ENCODE peak calls at places on chromosomes 7 and 10, in six cellular contexts. V is HFF-Myc, W is astrocyte, Y is SK-N-SH, G is mucosa of descending colon, K is heart right ventricle. R is an unnamed sample.

GRCh38 chr7:112550468-112551060 is 69.8 kb downstream of the LSMEM1 start:
- DNase-seq in W (peak), K (no peak), Y (peak), V (peak), G (no peak), R (no peak)

GRCh38 chr10:127934383-127934782 is 27.5 kb downstream of the PTPRE start:
- DNase-seq in V (no peak), Y (no peak), K (no peak), G (no peak), W (no peak), R (peak)

GRCh38 chr10:31816318-31816717 is 112.3 kb downstream of the ARHGAP12 start:
- DNase-seq in G (no peak), W (peak), Y (no peak), V (no peak), K (no peak), R (no peak)

GRCh38 chr10:61974611-61975010 is 73.1 kb downstream of the ARID5B start:
- DNase-seq in W (peak), Y (peak), K (peak), V (peak), G (no peak), R (no peak)

GRCh38 chr7:127886248-127886647 is 145.0 kb downstream of the LRRC4 start:
- DNase-seq in G (no peak), K (no peak), W (no peak), V (no peak), Y (no peak), R (no peak)

GRCh38 chr10:14820775-14821154 is 17.1 kb downstream of the CDNF start:
- DNase-seq in G (no peak), W (no peak), K (no peak), Y (no peak), V (no peak), R (no peak)

GRCh38 chr10:11225935-11226334 is 208.3 kb downstream of the CELF2 start:
- DNase-seq in Y (no peak), G (peak), W (no peak), V (no peak), K (no peak), R (no peak)

GRCh38 chr10:72340510-72340895 is 14.2 kb downstream of the DNAJB12 start:
- DNase-seq in G (peak), V (no peak), W (no peak), Y (peak), K (peak), R (peak)

GRCh38 chr10:44696496-44696895 is 214.6 kb upstream of the TMEM72 start:
- DNase-seq in Y (no peak), G (no peak), W (peak), V (peak), K (no peak), R (no peak)

GRCh38 chr10:131843881-131844284 is 56.9 kb upstream of the PPP2R2D start:
- DNase-seq in V (no peak), K (no peak), Y (no peak), G (no peak), W (no peak), R (peak)

GRCh38 chr7:4158826-4159225 is 523.3 kb upstream of the FOXK1 start:
- DNase-seq in K (no peak), G (no peak), W (no peak), V (no peak), Y (no peak), R (peak)

GRCh38 chr10:23158370-23158769 is 33.7 kb upstream of the PTF1A start:
- DNase-seq in Y (peak), G (no peak), V (peak), K (no peak), W (peak), R (no peak)

GRCh38 chr7:36275735-36276284 is 113.9 kb upstream of the ANLN start:
- DNase-seq in Y (no peak), W (no peak), K (no peak), V (no peak), G (no peak), R (no peak)

DNA sequence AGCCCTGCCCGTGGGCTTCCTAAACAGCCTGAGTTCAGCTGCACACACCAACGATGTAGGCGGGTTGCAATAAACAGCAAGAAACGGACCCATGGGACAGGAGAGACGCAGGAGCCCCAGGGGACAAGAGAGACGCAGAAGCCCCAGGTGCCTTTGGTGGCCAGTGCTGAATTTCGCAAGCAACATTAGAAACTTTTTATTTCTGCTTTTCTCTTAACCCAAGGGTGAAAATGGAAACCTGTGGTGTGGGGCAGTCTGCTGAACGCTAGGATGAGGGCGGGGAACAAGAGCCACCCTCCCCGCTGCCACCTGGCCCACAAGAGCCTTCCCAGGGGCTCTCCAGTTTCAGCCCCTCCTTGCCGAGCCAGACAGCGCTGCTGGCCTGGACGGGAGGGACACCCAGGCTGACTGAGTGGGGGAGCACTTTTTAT is 20.0 kb upstream of the GPR146 start:
- DNase-seq in Y (no peak), K (no peak), V (no peak), W (no peak), G (peak), R (no peak)
- H3K4me3 ChIP-seq in Y (no peak), K (no peak), V (no peak), W (no peak), G (no peak), R (no peak)

GRCh38 chr7:2036786-2037185 is 196.0 kb downstream of the MAD1L1 start:
- DNase-seq in G (peak), K (no peak), Y (peak), V (no peak), W (no peak), R (no peak)
- H3K4me3 ChIP-seq in G (no peak), K (no peak), Y (no peak), V (no peak), W (no peak), R (no peak)

DNA sequence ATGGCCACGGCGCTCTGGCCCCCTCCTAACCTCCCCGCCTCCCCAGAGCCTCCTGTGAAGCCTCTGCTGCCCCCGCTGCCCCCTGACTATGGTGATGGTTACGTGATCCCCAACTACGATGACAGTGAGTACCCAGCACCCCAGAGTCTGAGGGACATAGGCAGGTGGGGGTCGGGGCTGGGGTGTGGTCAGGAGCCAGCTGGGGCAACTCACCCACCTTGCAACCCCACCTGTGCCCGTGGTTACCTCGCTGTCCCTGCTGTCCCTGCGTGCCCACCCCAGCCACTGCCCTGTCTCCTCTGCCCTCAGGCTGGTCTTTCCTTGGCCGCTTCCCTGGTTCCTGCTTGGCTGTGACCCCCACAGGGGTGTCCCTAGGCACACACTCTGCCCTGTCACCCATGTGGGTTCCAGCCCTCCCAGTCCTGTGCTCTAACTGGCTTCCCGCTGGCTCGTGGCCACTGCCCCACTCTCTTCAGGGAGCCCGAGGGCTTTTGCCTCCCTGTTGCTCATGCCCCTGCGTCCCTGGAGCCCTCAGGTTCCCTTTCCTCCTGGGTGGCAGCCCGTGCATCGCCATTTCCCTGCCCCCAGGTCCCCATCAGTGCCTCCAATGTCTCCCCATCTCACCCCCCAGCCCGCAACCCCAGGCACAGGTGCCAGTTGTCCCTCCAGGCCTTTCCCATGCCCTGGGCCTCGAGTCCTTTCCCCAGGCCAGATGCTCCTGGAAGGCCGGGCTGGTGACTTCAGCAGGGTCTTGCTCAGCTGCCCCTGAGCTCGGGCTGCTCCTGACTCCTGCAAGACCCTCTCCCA is 4.0 kb downstream of the AEBP1 start:
- DNase-seq in K (no peak), Y (peak), V (no peak), W (no peak), G (no peak), R (no peak)
- H3K4me3 ChIP-seq in K (no peak), Y (no peak), V (no peak), W (no peak), G (no peak), R (no peak)

GRCh38 chr7:98360221-98361124 is 40.4 kb downstream of the BAIAP2L1 start:
- DNase-seq in V (no peak), Y (no peak), W (no peak), K (no peak), G (peak), R (no peak)
- H3K4me3 ChIP-seq in V (no peak), Y (no peak), W (no peak), K (no peak), G (no peak), R (no peak)

GRCh38 chr10:804191-804781 is 114.8 kb upstream of the DIP2C start:
- DNase-seq in K (no peak), W (no peak), V (no peak), G (no peak), Y (no peak), R (peak)
- H3K4me3 ChIP-seq in K (no peak), W (no peak), V (no peak), G (no peak), Y (no peak), R (no peak)

GRCh38 chr7:33062023-33062781 is at the start of gene NT5C3A:
- DNase-seq in W (no peak), K (peak), Y (peak), V (no peak), G (no peak), R (no peak)
- H3K4me3 ChIP-seq in W (peak), K (peak), Y (peak), V (peak), G (peak), R (peak)

DNA sequence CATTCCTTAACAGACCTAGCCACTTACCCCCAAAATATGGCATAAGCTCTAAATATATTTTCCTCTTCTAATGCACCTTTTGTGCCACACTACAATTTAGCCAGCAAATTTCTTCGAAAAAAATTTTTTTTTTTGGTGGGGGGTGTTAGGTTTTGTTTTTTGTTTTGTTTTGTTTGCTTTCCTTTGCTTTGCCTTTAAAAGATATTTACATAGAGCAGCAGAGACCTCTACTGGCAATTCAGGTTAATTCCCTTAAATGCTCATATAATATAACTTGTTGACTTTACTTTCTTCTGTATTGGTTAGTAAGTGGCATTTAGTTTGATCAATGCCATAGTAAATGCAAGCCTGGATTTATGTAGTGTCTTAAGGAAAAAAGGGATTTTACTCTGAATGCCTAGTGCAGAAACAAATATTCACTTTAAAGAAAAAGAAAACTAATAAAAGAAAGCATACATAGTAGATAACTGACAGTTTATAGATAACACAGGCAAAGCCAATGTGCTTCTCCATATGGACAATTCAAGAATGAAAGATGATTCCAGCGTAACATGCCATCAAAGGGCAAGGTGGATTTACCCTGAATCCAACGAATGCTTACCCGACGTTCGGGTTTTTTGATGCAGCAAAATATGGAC is 1250.6 kb downstream of the GATA3 start:
- DNase-seq in K (no peak), Y (no peak), G (no peak), V (no peak), W (no peak), R (no peak)
- H3K4me3 ChIP-seq in K (no peak), Y (no peak), G (no peak), V (no peak), W (no peak), R (no peak)

DNA sequence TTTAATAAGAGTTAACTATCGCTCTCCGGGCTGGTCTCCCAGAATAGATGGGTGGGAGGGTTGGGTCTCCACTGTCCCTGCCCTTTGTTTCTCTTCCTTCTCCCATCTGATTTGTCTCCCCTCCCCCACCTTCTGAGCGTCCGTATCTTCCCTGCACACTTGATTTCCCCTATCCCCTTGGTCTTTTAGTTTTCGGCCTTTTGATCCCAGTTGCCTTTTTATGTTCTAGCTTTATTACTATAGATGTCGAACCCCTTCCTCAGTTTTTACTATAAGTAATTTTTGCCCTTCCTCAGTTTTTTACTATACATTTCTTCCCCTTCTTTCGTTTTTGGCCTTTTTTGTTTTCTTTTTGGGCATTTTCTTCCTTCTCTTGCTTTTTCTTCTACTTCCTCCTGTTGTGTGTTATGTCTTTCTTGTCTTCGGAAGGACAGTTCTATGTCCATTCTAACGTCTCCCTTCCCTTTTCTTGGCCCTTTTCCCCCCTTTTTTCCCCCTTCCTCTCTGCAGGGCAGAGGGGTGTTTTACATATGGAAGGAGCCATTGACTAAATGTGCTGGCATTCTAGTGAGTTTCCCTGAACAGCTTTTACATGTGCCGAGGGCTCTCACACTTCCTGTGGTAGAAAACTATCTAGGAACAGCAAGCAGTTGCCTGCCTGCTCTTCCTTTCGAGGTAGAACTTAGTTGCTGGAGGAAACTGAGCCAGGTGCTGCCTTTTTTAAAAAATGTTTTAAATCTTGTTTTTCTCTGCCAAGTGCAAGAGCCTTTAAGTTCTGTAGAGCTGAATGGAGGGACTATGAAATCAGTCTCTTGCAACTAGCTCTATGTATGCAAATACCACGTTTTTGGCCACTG is 2.8 kb downstream of the TET1 start:
- DNase-seq in W (peak), V (no peak), G (no peak), Y (peak), K (no peak), R (no peak)
- H3K4me3 ChIP-seq in W (peak), V (peak), G (no peak), Y (peak), K (peak), R (no peak)

GRCh38 chr10:73646598-73647041 is 5.3 kb upstream of the MYOZ1 start:
- DNase-seq in Y (no peak), G (no peak), K (no peak), V (no peak), W (no peak), R (no peak)

GRCh38 chr10:73647875-73648228 is 6.6 kb upstream of the MYOZ1 start:
- DNase-seq in V (no peak), K (no peak), W (no peak), G (no peak), Y (no peak), R (no peak)

GRCh38 chr10:73648252-73648651 is 7.0 kb upstream of the MYOZ1 start:
- DNase-seq in K (peak), Y (peak), W (no peak), G (no peak), V (no peak), R (no peak)

GRCh38 chr10:73648975-73649829 is 6.6 kb downstream of the SYNPO2L start:
- DNase-seq in K (no peak), V (no peak), Y (no peak), G (no peak), W (peak), R (no peak)

DNA sequence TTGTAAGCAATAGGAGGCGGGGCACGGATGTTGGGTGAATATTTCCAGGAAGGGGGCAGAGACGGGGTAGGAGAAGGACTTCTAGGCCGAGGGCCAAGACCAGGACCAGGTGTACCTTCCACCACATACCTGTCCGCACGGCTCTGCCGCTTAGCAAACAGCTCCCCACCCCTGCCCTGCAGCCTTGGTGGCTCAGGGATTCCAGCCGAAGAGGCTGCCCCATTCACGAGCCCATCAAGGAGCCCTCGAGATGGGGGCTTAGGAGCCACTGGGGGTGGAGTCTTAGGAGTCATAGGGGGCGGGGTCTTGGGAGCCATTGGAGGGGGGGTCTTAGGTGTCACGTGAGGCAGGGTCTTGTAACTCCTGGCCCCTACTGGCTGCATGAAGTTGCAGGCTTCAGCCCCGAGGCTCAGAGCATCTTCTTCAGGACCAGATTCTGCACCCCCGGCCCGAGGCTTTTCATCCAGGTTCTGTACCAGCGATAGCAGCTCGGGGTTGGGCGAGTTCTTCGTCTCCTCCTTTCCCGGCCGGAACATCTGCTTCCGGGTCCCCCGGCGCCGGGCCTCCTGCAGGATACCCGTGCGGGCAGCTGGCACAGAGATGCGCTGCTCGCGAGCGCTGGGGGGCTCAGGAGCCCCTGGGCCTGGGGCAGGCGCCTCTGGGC is 6.1 kb upstream of the MYOZ1 start:
- DNase-seq in W (no peak), K (peak), Y (peak), V (no peak), G (peak), R (peak)
- H3K4me3 ChIP-seq in W (peak), K (peak), Y (peak), V (peak), G (peak), R (peak)

DNA sequence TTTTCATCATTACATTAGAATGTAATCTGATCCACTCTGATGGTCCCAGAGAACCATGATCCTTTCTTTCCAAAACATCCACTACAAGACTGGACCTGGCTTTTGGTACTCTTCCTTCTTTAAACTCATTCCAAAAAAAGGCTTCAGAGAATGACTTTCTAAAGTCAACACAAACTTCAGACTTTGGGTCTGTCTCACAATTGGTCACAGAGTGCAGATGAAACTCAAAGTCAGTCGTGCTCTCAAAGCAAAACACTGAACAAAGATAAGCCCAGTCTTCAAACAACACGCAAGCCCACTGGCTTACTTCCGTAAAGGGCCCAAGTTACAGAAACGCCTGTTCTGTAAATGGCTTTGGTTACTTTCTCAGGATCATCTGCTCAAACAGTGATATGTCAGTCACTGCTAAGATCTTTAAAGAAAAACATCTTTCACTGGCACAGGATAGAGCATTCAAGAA is 250.9 kb upstream of the MKLN1 start:
- DNase-seq in Y (no peak), G (no peak), K (no peak), W (peak), V (no peak), R (no peak)
- H3K4me3 ChIP-seq in Y (no peak), G (no peak), K (no peak), W (no peak), V (no peak), R (no peak)

R was measured in upper lobe of left lung.